ENCODE peak calls at places on chromosome 7, in eight cellular contexts. P is fibroblast of lung, T is OCI-LY7, I is AG04450, V is hepatocyte, Z is right atrium auricular region, E is A549, A is thoracic aorta. W is an unnamed sample. For H3K9me3, the result is how much of the 10 kb centered on the place peaks cover.

GRCh38 chr7:98213874-98214810 is 2.9 kb downstream of the BHLHA15 start:
- DNase-seq in I (no peak), E (no peak), T (no peak), A (no peak), V (no peak), P (no peak), Z (no peak), W (no peak)

GRCh38 chr7:140593583-140593982 is 47.0 kb downstream of the DENND2A start:
- DNase-seq in V (no peak), T (no peak), Z (no peak), P (no peak), I (no peak), E (no peak), A (no peak), W (no peak)

GRCh38 chr7:19248681-19249080 is 103.5 kb upstream of the FERD3L start:
- DNase-seq in P (peak), A (no peak), E (no peak), V (no peak), Z (no peak), I (peak), T (no peak), W (peak)

GRCh38 chr7:27747969-27748368 is 8.0 kb downstream of the TAX1BP1 start:
- DNase-seq in T (no peak), A (no peak), V (no peak), I (no peak), E (no peak), P (no peak), Z (no peak), W (no peak)

GRCh38 chr7:46397591-46397990 is 476.5 kb upstream of the IGFBP3 start:
- DNase-seq in A (no peak), V (no peak), E (no peak), I (no peak), P (no peak), T (no peak), Z (no peak), W (no peak)

GRCh38 chr7:26789481-26790175 is 74.8 kb downstream of the SKAP2 start:
- DNase-seq in E (no peak), A (no peak), P (no peak), I (no peak), V (no peak), T (no peak), Z (no peak), W (no peak)

GRCh38 chr7:2624293-2624881 is 7.4 kb upstream of the TTYH3 start:
- DNase-seq in E (no peak), P (no peak), V (no peak), I (no peak), A (no peak), Z (no peak), T (no peak), W (no peak)

GRCh38 chr7:130127404-130128395 is 57.4 kb downstream of the KLHDC10 start:
- DNase-seq in E (no peak), P (peak), T (no peak), I (no peak), Z (no peak), V (no peak), A (no peak), W (peak)

GRCh38 chr7:83105948-83106347 is 56.7 kb downstream of the PCLO start:
- DNase-seq in P (no peak), E (no peak), V (no peak), Z (no peak), I (no peak), T (no peak), A (no peak), W (no peak)

GRCh38 chr7:112414855-112415490 is 35.3 kb upstream of the IFRD1 start:
- DNase-seq in P (peak), V (peak), A (no peak), T (peak), E (peak), Z (no peak), I (no peak), W (no peak)

GRCh38 chr7:42237162-42237821 is at the start of gene GLI3:
- DNase-seq in Z (peak), A (peak), V (peak), E (peak), T (no peak), P (peak), I (peak), W (peak)

GRCh38 chr7:135673360-135673706 is 11.0 kb downstream of the STMP1 start:
- DNase-seq in A (no peak), T (no peak), I (no peak), E (no peak), V (no peak), Z (no peak), P (peak), W (peak)

GRCh38 chr7:44645696-44646095 is 39.3 kb downstream of the OGDH start:
- DNase-seq in P (no peak), T (no peak), Z (no peak), I (no peak), V (no peak), A (no peak), E (no peak), W (no peak)

GRCh38 chr7:1555046-1555812 is 776 bp downstream of the TMEM184A start:
- DNase-seq in E (peak), A (no peak), Z (no peak), P (peak), V (peak), T (no peak), I (peak), W (peak)

GRCh38 chr7:128703605-128704004 is 31.5 kb downstream of the GARIN1A start:
- DNase-seq in V (no peak), T (no peak), P (no peak), Z (no peak), E (no peak), I (no peak), A (no peak), W (no peak)

GRCh38 chr7:2104107-2104710 is 128.5 kb downstream of the MAD1L1 start:
- DNase-seq in I (peak), Z (peak), A (peak), V (peak), T (peak), P (peak), E (peak), W (peak)

GRCh38 chr7:3733541-3734140 is 432.6 kb downstream of the SDK1 start:
- DNase-seq in A (no peak), E (no peak), I (no peak), V (no peak), P (peak), Z (no peak), T (no peak), W (peak)

GRCh38 chr7:98703916-98704315 is 86.8 kb downstream of the NPTX2 start:
- DNase-seq in V (no peak), T (peak), Z (no peak), I (no peak), E (no peak), A (no peak), P (no peak), W (no peak)

GRCh38 chr7:47571355-47572100 is 10.4 kb downstream of the TNS3 start:
- DNase-seq in T (no peak), I (peak), Z (peak), E (peak), P (peak), V (peak), A (peak), W (peak)

GRCh38 chr7:143435266-143435665 is 8.0 kb upstream of the TAS2R60 start:
- DNase-seq in T (no peak), A (no peak), Z (no peak), I (no peak), E (no peak), P (no peak), V (no peak), W (no peak)

GRCh38 chr7:21767300-21767900 is 178.3 kb downstream of the CDCA7L start:
- DNase-seq in E (peak), A (no peak), V (peak), P (peak), Z (no peak), I (no peak), T (peak), W (peak)

GRCh38 chr7:44377681-44378421 is 52.5 kb upstream of the CAMK2B start:
- DNase-seq in Z (no peak), T (peak), I (no peak), A (no peak), P (no peak), V (no peak), E (no peak), W (no peak)

GRCh38 chr7:1949681-1950055 is 279.6 kb downstream of the ELFN1 start:
- DNase-seq in P (no peak), T (no peak), Z (no peak), I (no peak), E (no peak), A (no peak), V (no peak), W (no peak)

GRCh38 chr7:33421384-33421783 is 292.0 kb downstream of the BBS9 start:
- DNase-seq in V (no peak), I (peak), E (no peak), Z (no peak), P (peak), A (no peak), T (no peak), W (no peak)

GRCh38 chr7:28732037-28732869 is 225.9 kb downstream of the TRIL start:
- DNase-seq in V (peak), T (no peak), Z (no peak), A (no peak), I (peak), P (peak), E (peak), W (peak)

GRCh38 chr7:108072116-108072515 is 58.0 kb downstream of the LAMB4 start:
- DNase-seq in A (no peak), V (no peak), P (no peak), I (no peak), Z (no peak), T (no peak), E (no peak), W (no peak)

GRCh38 chr7:156639426-156640256 is 933 bp upstream of the RNF32 start:
- DNase-seq in E (no peak), P (peak), V (no peak), A (no peak), Z (no peak), T (no peak), I (no peak), W (no peak)
- TF ChIP-seq CTCF in E (no peak), P (no peak), V (no peak), A (no peak), Z (no peak), T (no peak), I (no peak), W (no peak)

DNA sequence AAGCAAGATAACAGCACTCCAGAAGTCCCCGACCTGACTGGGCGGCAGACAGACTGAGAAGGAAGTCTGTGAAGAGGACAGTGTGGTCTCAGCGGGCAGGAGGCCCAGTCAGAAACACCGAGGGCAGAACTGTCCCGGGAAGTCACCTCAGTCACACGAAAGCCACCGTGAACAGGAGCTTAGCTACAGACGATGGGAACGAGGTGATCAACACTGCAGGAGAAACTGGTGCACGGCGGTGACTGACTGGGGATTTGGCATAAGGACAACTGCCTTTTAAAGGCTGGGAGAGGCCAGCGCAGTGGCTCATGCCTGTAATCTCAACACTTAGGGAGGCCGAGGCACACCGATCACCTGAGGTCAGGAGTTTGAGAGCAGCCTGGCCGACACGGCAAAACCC is 217.8 kb downstream of the PTPRN2 start:
- DNase-seq in Z (no peak), P (no peak), T (no peak), E (no peak), V (no peak), A (no peak), I (no peak), W (no peak)
- H3K9me3 ChIP-seq in Z (under half), P (under half), T (under half), E (under half), V (under half), A (under half), I (half or more), W (under half)

DNA sequence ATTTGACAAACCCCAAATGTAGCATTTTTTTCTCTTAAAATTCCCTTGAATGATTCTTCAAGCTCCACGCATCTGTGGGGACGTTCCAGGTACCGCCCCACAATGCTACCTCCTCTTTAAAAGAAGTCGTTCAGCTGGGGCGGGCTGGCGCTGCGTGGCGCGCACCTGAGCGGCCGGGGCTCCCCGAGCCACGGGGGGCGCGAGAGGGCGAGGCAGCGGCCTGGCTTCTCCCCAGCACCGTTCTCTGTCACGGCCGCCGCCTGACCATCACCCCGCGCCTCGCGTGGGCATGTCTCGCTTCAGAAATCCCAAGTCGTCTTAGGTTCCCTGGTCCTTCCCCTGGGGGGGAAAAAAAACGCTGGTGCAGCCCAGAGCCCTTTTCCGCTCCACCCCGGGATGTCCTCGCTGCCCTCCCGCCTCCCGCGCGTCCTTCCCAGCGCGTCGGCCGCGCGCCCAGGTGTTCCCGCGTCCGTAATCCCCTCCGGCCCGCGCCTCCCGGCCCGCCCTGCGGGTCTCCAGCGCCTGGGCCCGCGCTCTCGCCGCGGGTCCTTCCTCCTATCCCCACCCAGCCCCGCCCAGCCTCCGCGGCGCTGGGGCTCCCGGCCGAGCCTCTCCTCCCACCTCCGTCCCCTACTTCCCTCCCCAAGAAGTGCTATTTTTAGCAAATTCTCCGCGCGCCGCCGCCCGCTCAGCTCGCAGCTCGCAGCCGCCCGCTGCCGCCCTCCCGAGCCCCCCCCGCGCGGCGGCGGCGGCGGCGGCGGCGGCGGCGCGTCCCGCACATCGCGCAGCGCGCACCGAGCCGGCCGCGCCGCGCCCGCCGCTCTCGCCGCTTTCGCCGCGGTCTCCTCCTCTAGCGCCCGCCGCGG is 58.8 kb upstream of the PRPS1L1 start:
- DNase-seq in A (no peak), V (peak), T (no peak), P (no peak), I (no peak), E (peak), Z (no peak), W (peak)
- TF ChIP-seq CTCF in A (peak), V (peak), T (no peak), P (no peak), I (no peak), E (no peak), Z (peak), W (peak)

GRCh38 chr7:64729089-64729848 is 63.3 kb downstream of the ZNF107 start:
- DNase-seq in Z (no peak), P (no peak), T (no peak), I (no peak), E (no peak), A (no peak), V (no peak), W (no peak)
- H3K9me3 ChIP-seq in Z (under half), P (under half), T (under half), I (under half), E (under half), A (under half), V (under half), W (under half)

DNA sequence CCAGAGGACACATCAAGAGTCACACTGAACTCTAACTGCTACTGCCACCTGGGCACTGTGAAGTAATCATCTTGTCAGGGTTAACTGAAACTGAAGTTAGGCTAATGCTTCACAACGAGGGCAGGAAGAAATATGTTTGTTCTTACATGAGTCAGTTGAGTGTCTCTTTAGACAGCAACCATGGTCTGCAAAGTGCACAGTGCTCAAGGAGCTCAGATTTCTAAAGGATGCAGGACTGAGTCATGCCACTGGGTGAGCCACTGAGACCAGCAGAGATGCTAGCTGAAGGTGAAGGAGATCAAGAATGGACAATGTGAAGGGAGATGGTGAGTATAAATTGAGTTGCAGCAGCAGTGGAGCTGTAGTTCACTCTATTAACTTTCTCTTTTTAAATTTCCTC is 76.0 kb upstream of the CTTNBP2 start:
- DNase-seq in I (no peak), V (peak), P (peak), E (peak), A (no peak), Z (no peak), T (no peak), W (peak)
- TF ChIP-seq CTCF in I (peak), V (no peak), P (no peak), E (no peak), A (no peak), Z (no peak), T (peak), W (no peak)

GRCh38 chr7:97133166-97133565 is 15.7 kb downstream of the SDHAF3 start:
- DNase-seq in P (no peak), E (no peak), Z (no peak), V (no peak), A (no peak), T (no peak), I (no peak), W (no peak)

GRCh38 chr7:97138830-97139229 is 21.3 kb downstream of the SDHAF3 start:
- DNase-seq in E (no peak), P (no peak), V (no peak), I (no peak), A (no peak), T (no peak), Z (no peak), W (no peak)
- H3K9me3 ChIP-seq in E (under half), P (under half), V (under half), I (under half), A (under half), T (under half), Z (under half), W (under half)

GRCh38 chr7:75961194-75961593 is 33.2 kb downstream of the TMEM120A start:
- DNase-seq in I (no peak), A (no peak), Z (no peak), V (no peak), T (peak), E (no peak), P (no peak), W (no peak)
- TF ChIP-seq CTCF in I (peak), A (no peak), Z (no peak), V (no peak), T (peak), E (no peak), P (no peak), W (peak)

GRCh38 chr7:63080831-63081230 is 917.8 kb upstream of the ZNF722 start:
- DNase-seq in T (no peak), P (no peak), I (no peak), Z (no peak), E (no peak), A (no peak), V (no peak), W (no peak)
- H3K9me3 ChIP-seq in T (under half), P (under half), I (under half), Z (under half), E (under half), A (under half), V (under half), W (under half)